ENCODE peak calls at places on chromosomes 11 and 22, in eight cellular contexts. One of them, this sample, is unnamed.
A peak's percentile ranks its signal among the peaks of the same experiment; 100 is the strongest.

GRCh38 chr22:28346308-28346707 is 333.3 kb downstream of the TTC28 start:
- DNase-seq in Kasumi-1: no peak
- DNase-seq in H7: no peak
- DNase-seq in CD8-positive, alpha-beta T cell: no peak
- DNase-seq in activated T-helper 2 cell treated with anti-CD3 and anti-CD28 coated beads, Interferon-gamma antibody, Interleukin-2, Interleukin-4, amounts not matched to agents 10 μg/mL and 5 μg/mL and 100 μg/mL, durations not matched to agents 14 hours and 24 hours and 36 hours: no peak
- DNase-seq in small intestine: no peak
- DNase-seq in NCI-H2081: no peak
- DNase-seq in cardiac muscle cell: no peak
- DNase-seq in this sample: no peak

GRCh38 chr22:39546889-39547586 is 14.5 kb upstream of the RPS19BP1 start:
- DNase-seq in Kasumi-1: peak; percentile 46
- DNase-seq in H7: no peak
- DNase-seq in CD8-positive, alpha-beta T cell: no peak
- DNase-seq in activated T-helper 2 cell treated with anti-CD3 and anti-CD28 coated beads, Interferon-gamma antibody, Interleukin-2, Interleukin-4, amounts not matched to agents 10 μg/mL and 5 μg/mL and 100 μg/mL, durations not matched to agents 14 hours and 24 hours and 36 hours: no peak
- DNase-seq in small intestine: no peak
- DNase-seq in NCI-H2081: no peak
- DNase-seq in cardiac muscle cell: no peak
- DNase-seq in this sample: no peak

GRCh38 chr11:6096417-6096816 is 11.1 kb upstream of the OR56B4 start:
- DNase-seq in Kasumi-1: no peak
- DNase-seq in H7: no peak
- DNase-seq in CD8-positive, alpha-beta T cell: no peak
- DNase-seq in activated T-helper 2 cell treated with anti-CD3 and anti-CD28 coated beads, Interferon-gamma antibody, Interleukin-2, Interleukin-4, amounts not matched to agents 10 μg/mL and 5 μg/mL and 100 μg/mL, durations not matched to agents 14 hours and 24 hours and 36 hours: no peak
- DNase-seq in small intestine: no peak
- DNase-seq in NCI-H2081: no peak
- DNase-seq in cardiac muscle cell: peak; percentile 19
- DNase-seq in this sample: no peak

GRCh38 chr22:26975865-26976264 is 318.5 kb downstream of the MIAT start:
- DNase-seq in Kasumi-1: no peak
- DNase-seq in H7: no peak
- DNase-seq in CD8-positive, alpha-beta T cell: no peak
- DNase-seq in activated T-helper 2 cell treated with anti-CD3 and anti-CD28 coated beads, Interferon-gamma antibody, Interleukin-2, Interleukin-4, amounts not matched to agents 10 μg/mL and 5 μg/mL and 100 μg/mL, durations not matched to agents 14 hours and 24 hours and 36 hours: no peak
- DNase-seq in small intestine: no peak
- DNase-seq in NCI-H2081: no peak
- DNase-seq in cardiac muscle cell: no peak
- DNase-seq in this sample: no peak

GRCh38 chr11:58509730-58510129 is 1.8 kb upstream of the OR5B21 start:
- DNase-seq in Kasumi-1: no peak
- DNase-seq in H7: no peak
- DNase-seq in CD8-positive, alpha-beta T cell: no peak
- DNase-seq in activated T-helper 2 cell treated with anti-CD3 and anti-CD28 coated beads, Interferon-gamma antibody, Interleukin-2, Interleukin-4, amounts not matched to agents 10 μg/mL and 5 μg/mL and 100 μg/mL, durations not matched to agents 14 hours and 24 hours and 36 hours: no peak
- DNase-seq in small intestine: no peak
- DNase-seq in NCI-H2081: no peak
- DNase-seq in cardiac muscle cell: peak; percentile 15
- DNase-seq in this sample: no peak

GRCh38 chr11:63838150-63838681 is 694 bp upstream of the MARK2 start:
- DNase-seq in Kasumi-1: no peak
- DNase-seq in H7: no peak
- DNase-seq in CD8-positive, alpha-beta T cell: no peak
- DNase-seq in activated T-helper 2 cell treated with anti-CD3 and anti-CD28 coated beads, Interferon-gamma antibody, Interleukin-2, Interleukin-4, amounts not matched to agents 10 μg/mL and 5 μg/mL and 100 μg/mL, durations not matched to agents 14 hours and 24 hours and 36 hours: no peak
- DNase-seq in small intestine: no peak
- DNase-seq in NCI-H2081: no peak
- DNase-seq in cardiac muscle cell: no peak
- DNase-seq in this sample: no peak

GRCh38 chr11:64864473-64865285 is 13.7 kb downstream of the EHD1 start:
- DNase-seq in Kasumi-1: no peak
- DNase-seq in H7: peak; percentile 78
- DNase-seq in CD8-positive, alpha-beta T cell: peak; percentile 41
- DNase-seq in activated T-helper 2 cell treated with anti-CD3 and anti-CD28 coated beads, Interferon-gamma antibody, Interleukin-2, Interleukin-4, amounts not matched to agents 10 μg/mL and 5 μg/mL and 100 μg/mL, durations not matched to agents 14 hours and 24 hours and 36 hours: no peak
- DNase-seq in small intestine: no peak
- DNase-seq in NCI-H2081: no peak
- DNase-seq in cardiac muscle cell: peak; percentile 46
- DNase-seq in this sample: no peak

GRCh38 chr22:31400023-31400397 is 606 bp downstream of the DRG1 start:
- DNase-seq in Kasumi-1: no peak
- DNase-seq in H7: no peak
- DNase-seq in CD8-positive, alpha-beta T cell: no peak
- DNase-seq in activated T-helper 2 cell treated with anti-CD3 and anti-CD28 coated beads, Interferon-gamma antibody, Interleukin-2, Interleukin-4, amounts not matched to agents 10 μg/mL and 5 μg/mL and 100 μg/mL, durations not matched to agents 14 hours and 24 hours and 36 hours: no peak
- DNase-seq in small intestine: no peak
- DNase-seq in NCI-H2081: no peak
- DNase-seq in cardiac muscle cell: peak; percentile 8
- DNase-seq in this sample: no peak

GRCh38 chr11:69446108-69446507 is 35.4 kb upstream of the LINC01488 start:
- DNase-seq in Kasumi-1: no peak
- DNase-seq in H7: no peak
- DNase-seq in CD8-positive, alpha-beta T cell: no peak
- DNase-seq in activated T-helper 2 cell treated with anti-CD3 and anti-CD28 coated beads, Interferon-gamma antibody, Interleukin-2, Interleukin-4, amounts not matched to agents 10 μg/mL and 5 μg/mL and 100 μg/mL, durations not matched to agents 14 hours and 24 hours and 36 hours: no peak
- DNase-seq in small intestine: no peak
- DNase-seq in NCI-H2081: no peak
- DNase-seq in cardiac muscle cell: no peak
- DNase-seq in this sample: no peak

GRCh38 chr11:65491614-65492386 is 7.0 kb upstream of the MALAT1 start:
- DNase-seq in Kasumi-1: no peak
- DNase-seq in H7: no peak
- DNase-seq in CD8-positive, alpha-beta T cell: no peak
- DNase-seq in activated T-helper 2 cell treated with anti-CD3 and anti-CD28 coated beads, Interferon-gamma antibody, Interleukin-2, Interleukin-4, amounts not matched to agents 10 μg/mL and 5 μg/mL and 100 μg/mL, durations not matched to agents 14 hours and 24 hours and 36 hours: no peak
- DNase-seq in small intestine: peak; percentile 93
- DNase-seq in NCI-H2081: peak; percentile 87
- DNase-seq in cardiac muscle cell: no peak
- DNase-seq in this sample: no peak

GRCh38 chr11:78469905-78470304 is 52.3 kb upstream of the GAB2 start:
- DNase-seq in Kasumi-1: peak; percentile 30
- DNase-seq in H7: no peak
- DNase-seq in CD8-positive, alpha-beta T cell: no peak
- DNase-seq in activated T-helper 2 cell treated with anti-CD3 and anti-CD28 coated beads, Interferon-gamma antibody, Interleukin-2, Interleukin-4, amounts not matched to agents 10 μg/mL and 5 μg/mL and 100 μg/mL, durations not matched to agents 14 hours and 24 hours and 36 hours: no peak
- DNase-seq in small intestine: no peak
- DNase-seq in NCI-H2081: no peak
- DNase-seq in cardiac muscle cell: no peak
- DNase-seq in this sample: no peak

GRCh38 chr22:42608481-42609361 is 6.0 kb downstream of the POLDIP3 start:
- DNase-seq in Kasumi-1: no peak
- DNase-seq in H7: no peak
- DNase-seq in CD8-positive, alpha-beta T cell: no peak
- DNase-seq in activated T-helper 2 cell treated with anti-CD3 and anti-CD28 coated beads, Interferon-gamma antibody, Interleukin-2, Interleukin-4, amounts not matched to agents 10 μg/mL and 5 μg/mL and 100 μg/mL, durations not matched to agents 14 hours and 24 hours and 36 hours: no peak
- DNase-seq in small intestine: no peak
- DNase-seq in NCI-H2081: peak; percentile 10
- DNase-seq in cardiac muscle cell: no peak
- DNase-seq in this sample: no peak

GRCh38 chr11:105696000-105696399 is 86.1 kb downstream of the GRIA4 start:
- DNase-seq in Kasumi-1: no peak
- DNase-seq in H7: no peak
- DNase-seq in CD8-positive, alpha-beta T cell: no peak
- DNase-seq in activated T-helper 2 cell treated with anti-CD3 and anti-CD28 coated beads, Interferon-gamma antibody, Interleukin-2, Interleukin-4, amounts not matched to agents 10 μg/mL and 5 μg/mL and 100 μg/mL, durations not matched to agents 14 hours and 24 hours and 36 hours: no peak
- DNase-seq in small intestine: no peak
- DNase-seq in NCI-H2081: no peak
- DNase-seq in cardiac muscle cell: no peak
- DNase-seq in this sample: no peak

GRCh38 chr11:62909107-62909894 is 11.9 kb downstream of the CHRM1 start:
- DNase-seq in Kasumi-1: no peak
- DNase-seq in H7: peak; percentile 95
- DNase-seq in CD8-positive, alpha-beta T cell: no peak
- DNase-seq in activated T-helper 2 cell treated with anti-CD3 and anti-CD28 coated beads, Interferon-gamma antibody, Interleukin-2, Interleukin-4, amounts not matched to agents 10 μg/mL and 5 μg/mL and 100 μg/mL, durations not matched to agents 14 hours and 24 hours and 36 hours: no peak
- DNase-seq in small intestine: peak; percentile 77
- DNase-seq in NCI-H2081: peak; percentile 22
- DNase-seq in cardiac muscle cell: peak; percentile 87
- DNase-seq in this sample: peak; percentile 84

GRCh38 chr11:46452918-46453517 is 61.4 kb upstream of the CHRM4 start:
- DNase-seq in Kasumi-1: no peak
- DNase-seq in H7: no peak
- DNase-seq in CD8-positive, alpha-beta T cell: no peak
- DNase-seq in activated T-helper 2 cell treated with anti-CD3 and anti-CD28 coated beads, Interferon-gamma antibody, Interleukin-2, Interleukin-4, amounts not matched to agents 10 μg/mL and 5 μg/mL and 100 μg/mL, durations not matched to agents 14 hours and 24 hours and 36 hours: no peak
- DNase-seq in small intestine: no peak
- DNase-seq in NCI-H2081: no peak
- DNase-seq in cardiac muscle cell: no peak
- DNase-seq in this sample: no peak

GRCh38 chr11:18958221-18958910 is 19.2 kb upstream of the MRGPRX1 start:
- DNase-seq in Kasumi-1: no peak
- DNase-seq in H7: peak; percentile 27
- DNase-seq in CD8-positive, alpha-beta T cell: no peak
- DNase-seq in activated T-helper 2 cell treated with anti-CD3 and anti-CD28 coated beads, Interferon-gamma antibody, Interleukin-2, Interleukin-4, amounts not matched to agents 10 μg/mL and 5 μg/mL and 100 μg/mL, durations not matched to agents 14 hours and 24 hours and 36 hours: no peak
- DNase-seq in small intestine: no peak
- DNase-seq in NCI-H2081: no peak
- DNase-seq in cardiac muscle cell: no peak
- DNase-seq in this sample: no peak

GRCh38 chr11:88489030-88489429 is 151.5 kb upstream of the CTSC start:
- DNase-seq in Kasumi-1: no peak
- DNase-seq in H7: no peak
- DNase-seq in CD8-positive, alpha-beta T cell: no peak
- DNase-seq in activated T-helper 2 cell treated with anti-CD3 and anti-CD28 coated beads, Interferon-gamma antibody, Interleukin-2, Interleukin-4, amounts not matched to agents 10 μg/mL and 5 μg/mL and 100 μg/mL, durations not matched to agents 14 hours and 24 hours and 36 hours: no peak
- DNase-seq in small intestine: no peak
- DNase-seq in NCI-H2081: no peak
- DNase-seq in cardiac muscle cell: no peak
- DNase-seq in this sample: no peak

GRCh38 chr11:2693271-2693833 is 6.4 kb downstream of the KCNQ1OT1 start:
- DNase-seq in Kasumi-1: no peak
- DNase-seq in H7: peak; percentile 89
- DNase-seq in CD8-positive, alpha-beta T cell: no peak
- DNase-seq in activated T-helper 2 cell treated with anti-CD3 and anti-CD28 coated beads, Interferon-gamma antibody, Interleukin-2, Interleukin-4, amounts not matched to agents 10 μg/mL and 5 μg/mL and 100 μg/mL, durations not matched to agents 14 hours and 24 hours and 36 hours: no peak
- DNase-seq in small intestine: no peak
- DNase-seq in NCI-H2081: no peak
- DNase-seq in cardiac muscle cell: no peak
- DNase-seq in this sample: no peak

GRCh38 chr11:70077411-70078094 is 564 bp upstream of the ANO1 start:
- DNase-seq in Kasumi-1: no peak
- DNase-seq in H7: peak; percentile 77
- DNase-seq in CD8-positive, alpha-beta T cell: no peak
- DNase-seq in activated T-helper 2 cell treated with anti-CD3 and anti-CD28 coated beads, Interferon-gamma antibody, Interleukin-2, Interleukin-4, amounts not matched to agents 10 μg/mL and 5 μg/mL and 100 μg/mL, durations not matched to agents 14 hours and 24 hours and 36 hours: no peak
- DNase-seq in small intestine: no peak
- DNase-seq in NCI-H2081: no peak
- DNase-seq in cardiac muscle cell: no peak
- DNase-seq in this sample: no peak

GRCh38 chr22:39311592-39312400 is 7.6 kb downstream of the RPL3 start:
- DNase-seq in Kasumi-1: no peak
- DNase-seq in H7: peak; percentile 67
- DNase-seq in CD8-positive, alpha-beta T cell: no peak
- DNase-seq in activated T-helper 2 cell treated with anti-CD3 and anti-CD28 coated beads, Interferon-gamma antibody, Interleukin-2, Interleukin-4, amounts not matched to agents 10 μg/mL and 5 μg/mL and 100 μg/mL, durations not matched to agents 14 hours and 24 hours and 36 hours: no peak
- DNase-seq in small intestine: no peak
- DNase-seq in NCI-H2081: no peak
- DNase-seq in cardiac muscle cell: no peak
- DNase-seq in this sample: no peak

GRCh38 chr11:38900156-38900679 is 2302.2 kb upstream of the RAG2 start:
- DNase-seq in Kasumi-1: no peak
- DNase-seq in H7: no peak
- DNase-seq in CD8-positive, alpha-beta T cell: no peak
- DNase-seq in activated T-helper 2 cell treated with anti-CD3 and anti-CD28 coated beads, Interferon-gamma antibody, Interleukin-2, Interleukin-4, amounts not matched to agents 10 μg/mL and 5 μg/mL and 100 μg/mL, durations not matched to agents 14 hours and 24 hours and 36 hours: no peak
- DNase-seq in small intestine: peak; percentile 5
- DNase-seq in NCI-H2081: no peak
- DNase-seq in cardiac muscle cell: no peak
- DNase-seq in this sample: no peak

GRCh38 chr11:83456075-83456474 is 169.9 kb upstream of the CCDC90B start:
- DNase-seq in Kasumi-1: no peak
- DNase-seq in H7: peak; percentile 46
- DNase-seq in CD8-positive, alpha-beta T cell: no peak
- DNase-seq in activated T-helper 2 cell treated with anti-CD3 and anti-CD28 coated beads, Interferon-gamma antibody, Interleukin-2, Interleukin-4, amounts not matched to agents 10 μg/mL and 5 μg/mL and 100 μg/mL, durations not matched to agents 14 hours and 24 hours and 36 hours: no peak
- DNase-seq in small intestine: no peak
- DNase-seq in NCI-H2081: no peak
- DNase-seq in cardiac muscle cell: peak; percentile 42
- DNase-seq in this sample: no peak

This sample was measured in endothelial cell.